ENCODE peak calls at places on chromosomes 13 and 19, in seven cellular contexts. Q is breast epithelium; D is IMR-90; C is left ventricle myocardium inferior; L is thoracic aorta; E is effector memory CD4-positive, alpha-beta T cell; W is A549. M is an unnamed sample.

GRCh38 chr19:20051841-20052768 is 12.8 kb upstream of the ZNF682 start:
- DNase-seq in Q (peak; percentile 97), D (peak; percentile 96), C (peak; percentile 95), L (peak; percentile 89), E (peak; percentile 32), W (no peak), M (peak; percentile 24)

GRCh38 chr13:99987180-99988047 is 5.8 kb downstream of the ZIC2 start:
- DNase-seq in Q (no peak), D (no peak), C (no peak), L (no peak), E (no peak), W (no peak), M (no peak)

GRCh38 chr19:30854661-30855060 is 482.5 kb downstream of the ZNF536 start:
- DNase-seq in Q (no peak), D (no peak), C (no peak), L (no peak), E (no peak), W (no peak), M (no peak)

GRCh38 chr19:40932008-40932959 is 50.3 kb upstream of the CYP2A7 start:
- DNase-seq in Q (no peak), D (no peak), C (no peak), L (no peak), E (no peak), W (no peak), M (no peak)

GRCh38 chr19:19459707-19460251 is 54.3 kb downstream of the GATAD2A start:
- DNase-seq in Q (no peak), D (peak; percentile 87), C (peak; percentile 46), L (no peak), E (peak; percentile 68), W (no peak), M (no peak)

GRCh38 chr19:18987456-18987855 is 45.9 kb downstream of the SUGP2 start:
- DNase-seq in Q (no peak), D (no peak), C (no peak), L (no peak), E (no peak), W (no peak), M (no peak)

GRCh38 chr13:45224181-45224580 is 23.3 kb upstream of the KCTD4 start:
- DNase-seq in Q (no peak), D (peak; percentile 55), C (no peak), L (no peak), E (no peak), W (no peak), M (no peak)

GRCh38 chr13:91144054-91144453 is 203.4 kb upstream of the MIR17HG start:
- DNase-seq in Q (no peak), D (no peak), C (no peak), L (no peak), E (no peak), W (no peak), M (no peak)

GRCh38 chr13:21556051-21556450 is 47.9 kb downstream of the MICU2 start:
- DNase-seq in Q (no peak), D (no peak), C (no peak), L (no peak), E (no peak), W (no peak), M (no peak)

GRCh38 chr19:9641810-9642209 is 20.8 kb upstream of the ZNF561 start:
- DNase-seq in Q (no peak), D (no peak), C (no peak), L (no peak), E (no peak), W (no peak), M (no peak)

GRCh38 chr13:94335786-94336357 is 143.6 kb downstream of the DCT start:
- DNase-seq in Q (no peak), D (peak; percentile 28), C (no peak), L (no peak), E (no peak), W (no peak), M (no peak)

GRCh38 chr19:18985257-18985656 is 44.2 kb upstream of the HOMER3 start:
- DNase-seq in Q (no peak), D (no peak), C (no peak), L (no peak), E (no peak), W (no peak), M (no peak)

GRCh38 chr13:42946927-42947326 is 45.1 kb downstream of the EPSTI1 start:
- DNase-seq in Q (no peak), D (peak; percentile 25), C (no peak), L (no peak), E (no peak), W (no peak), M (no peak)

GRCh38 chr13:30020726-30021312 is 170.4 kb upstream of the UBL3 start:
- DNase-seq in Q (no peak), D (peak; percentile 57), C (no peak), L (no peak), E (no peak), W (no peak), M (no peak)

GRCh38 chr19:19040417-19040816 is 7.0 kb downstream of the ARMC6 start:
- DNase-seq in Q (peak; percentile 76), D (peak; percentile 91), C (peak; percentile 36), L (peak; percentile 27), E (no peak), W (peak; percentile 69), M (no peak)

GRCh38 chr19:6997679-6998445 is 23.4 kb downstream of the MBD3L2B start:
- DNase-seq in Q (no peak), D (no peak), C (no peak), L (no peak), E (no peak), W (no peak), M (no peak)

GRCh38 chr19:6996810-6997209 is 24.4 kb downstream of the MBD3L2B start:
- DNase-seq in Q (no peak), D (no peak), C (no peak), L (no peak), E (no peak), W (no peak), M (no peak)

GRCh38 chr19:6999938-7000732 is 21.1 kb downstream of the MBD3L2B start:
- DNase-seq in Q (no peak), D (no peak), C (no peak), L (no peak), E (no peak), W (no peak), M (no peak)

GRCh38 chr19:7004313-7004931 is 16.8 kb downstream of the MBD3L2B start:
- DNase-seq in Q (no peak), D (peak; percentile 18), C (no peak), L (no peak), E (no peak), W (peak; percentile 56), M (no peak)

GRCh38 chr19:7000816-7001215 is 20.4 kb downstream of the MBD3L2B start:
- DNase-seq in Q (no peak), D (no peak), C (no peak), L (no peak), E (no peak), W (no peak), M (no peak)
- H3K9me3 ChIP-seq in Q (no peaks in the 10 kb centered on the region), D (peaks cover 13% of the 10 kb centered on the region), C (no peaks in the 10 kb centered on the region), L (no peaks in the 10 kb centered on the region), E (no peaks in the 10 kb centered on the region), W (no peaks in the 10 kb centered on the region), M (no peaks in the 10 kb centered on the region)

DNA sequence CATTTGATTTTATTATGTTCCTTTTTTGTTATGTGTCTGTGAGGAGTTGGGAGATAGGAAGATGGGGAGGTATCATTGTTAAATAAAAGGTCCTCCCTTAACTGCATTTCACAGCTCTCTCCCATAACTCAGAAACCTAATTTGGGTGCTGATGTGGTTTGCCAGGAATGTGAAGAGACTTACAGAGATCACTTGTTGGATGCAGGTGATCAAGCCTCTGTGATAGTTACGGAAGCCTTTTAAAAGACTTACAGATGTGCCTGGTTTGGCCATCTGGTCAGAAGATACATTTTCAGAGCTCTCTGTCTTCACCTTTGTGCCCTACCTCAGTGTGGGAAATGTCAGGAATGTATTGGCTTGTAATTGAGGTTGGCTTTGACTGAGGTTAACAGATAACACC is 146.1 kb downstream of the STOML3 start:
- DNase-seq in Q (no peak), D (no peak), C (no peak), L (no peak), E (no peak), W (no peak), M (no peak)
- H3K9me3 ChIP-seq in Q (no peaks in the 10 kb centered on the region), D (no peaks in the 10 kb centered on the region), C (peaks cover under 1% of the 10 kb centered on the region), L (no peaks in the 10 kb centered on the region), E (no peaks in the 10 kb centered on the region), W (no peaks in the 10 kb centered on the region), M (no peaks in the 10 kb centered on the region)

GRCh38 chr19:31943305-31943704 is 402.1 kb upstream of the ZNF507 start:
- DNase-seq in Q (no peak), D (no peak), C (no peak), L (no peak), E (no peak), W (no peak), M (no peak)

GRCh38 chr19:31937983-31938382 is 407.4 kb upstream of the ZNF507 start:
- DNase-seq in Q (no peak), D (no peak), C (no peak), L (no peak), E (no peak), W (no peak), M (no peak)

GRCh38 chr19:31944286-31944685 is 401.1 kb upstream of the ZNF507 start:
- DNase-seq in Q (no peak), D (no peak), C (no peak), L (no peak), E (no peak), W (no peak), M (no peak)

GRCh38 chr19:31943778-31944177 is 401.6 kb upstream of the ZNF507 start:
- DNase-seq in Q (no peak), D (no peak), C (no peak), L (no peak), E (no peak), W (no peak), M (no peak)

DNA sequence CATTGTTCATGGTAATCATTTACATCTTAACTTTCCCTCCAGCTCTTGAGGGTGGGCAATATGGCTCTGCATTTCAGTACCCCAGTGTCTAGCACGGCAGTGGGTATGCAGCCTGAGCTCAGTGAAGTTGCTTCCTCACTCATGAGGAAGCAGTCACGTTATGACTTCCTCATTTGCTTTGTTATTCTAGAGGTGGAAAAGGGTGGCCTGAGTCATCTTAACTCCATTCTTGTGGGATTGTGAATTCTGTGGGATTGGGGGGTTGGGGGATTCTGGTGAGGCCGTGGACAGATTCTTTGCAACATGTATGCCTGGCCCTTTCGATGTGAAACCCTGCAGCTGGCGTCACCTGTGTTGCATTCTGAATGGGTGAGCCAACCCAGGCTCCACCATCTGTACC is 406.7 kb upstream of the ZNF507 start:
- DNase-seq in Q (no peak), D (no peak), C (no peak), L (no peak), E (no peak), W (no peak), M (no peak)
- H3K9me3 ChIP-seq in Q (no peaks in the 10 kb centered on the region), D (peaks cover 21% of the 10 kb centered on the region), C (no peaks in the 10 kb centered on the region), L (no peaks in the 10 kb centered on the region), E (no peaks in the 10 kb centered on the region), W (peaks cover 15% of the 10 kb centered on the region), M (no peaks in the 10 kb centered on the region)

GRCh38 chr19:24000656-24001055 is 86.0 kb downstream of the ZNF726 start:
- DNase-seq in Q (no peak), D (no peak), C (no peak), L (no peak), E (no peak), W (no peak), M (no peak)

GRCh38 chr19:24002256-24002945 is 84.6 kb upstream of the ZNF254 start:
- DNase-seq in Q (no peak), D (no peak), C (no peak), L (no peak), E (no peak), W (no peak), M (no peak)

GRCh38 chr19:23999821-24000610 is 85.3 kb downstream of the ZNF726 start:
- DNase-seq in Q (no peak), D (no peak), C (no peak), L (no peak), E (no peak), W (no peak), M (no peak)

GRCh38 chr19:23996549-23996948 is 81.9 kb downstream of the ZNF726 start:
- DNase-seq in Q (no peak), D (no peak), C (no peak), L (no peak), E (no peak), W (peak; percentile 48), M (no peak)

GRCh38 chr19:23998568-23998967 is 83.9 kb downstream of the ZNF726 start:
- DNase-seq in Q (no peak), D (no peak), C (no peak), L (no peak), E (no peak), W (no peak), M (no peak)
- H3K9me3 ChIP-seq in Q (no peaks in the 10 kb centered on the region), D (peaks cover 50% of the 10 kb centered on the region), C (peaks cover 27% of the 10 kb centered on the region), L (no peaks in the 10 kb centered on the region), E (peaks cover 3% of the 10 kb centered on the region), W (peaks cover 68% of the 10 kb centered on the region), M (no peaks in the 10 kb centered on the region)